ENCODE peak calls at places on chromosomes 7 and 10, in ten cellular contexts. O is MM.1S, W is tibial nerve, L is upper lobe of right lung, C is cardiac muscle cell, D is transverse colon, Z is PC-3, Q is keratinocyte, S is right lobe of liver, K is lung. G is an unnamed sample.

GRCh38 chr7:81929386-81929785 is 159.5 kb upstream of the HGF start:
- DNase-seq in O (no peak), W (no peak), L (no peak), C (no peak), D (no peak), Z (no peak), Q (no peak), S (no peak), K (no peak), G (no peak)

GRCh38 chr10:21499910-21500577 is 25.4 kb downstream of the SKIDA1 start:
- DNase-seq in O (no peak), W (no peak), L (no peak), C (peak; percentile 64), D (no peak), Z (no peak), Q (no peak), S (peak; percentile 68), K (no peak), G (no peak)

GRCh38 chr10:7285545-7286322 is 125.1 kb downstream of the SFMBT2 start:
- DNase-seq in O (no peak), W (no peak), L (no peak), C (no peak), D (no peak), Z (no peak), Q (no peak), S (no peak), K (no peak), G (no peak)

GRCh38 chr7:111089822-111090426 is 1.0 kb upstream of the LRRN3 start:
- DNase-seq in O (peak; percentile 83), W (no peak), L (no peak), C (peak; percentile 58), D (no peak), Z (peak; percentile 65), Q (peak; percentile 19), S (no peak), K (no peak), G (no peak)

GRCh38 chr10:133088524-133089460 is 1.1 kb downstream of the ADGRA1 start:
- DNase-seq in O (no peak), W (no peak), L (no peak), C (peak; percentile 18), D (no peak), Z (no peak), Q (no peak), S (no peak), K (no peak), G (no peak)

GRCh38 chr7:34011017-34011680 is 105.8 kb downstream of the BMPER start:
- DNase-seq in O (no peak), W (no peak), L (no peak), C (no peak), D (no peak), Z (no peak), Q (no peak), S (no peak), K (no peak), G (no peak)

GRCh38 chr10:69847883-69848282 is 46.2 kb downstream of the COL13A1 start:
- DNase-seq in O (no peak), W (no peak), L (no peak), C (no peak), D (no peak), Z (no peak), Q (no peak), S (no peak), K (no peak), G (no peak)

GRCh38 chr7:130903358-130903974 is 169.5 kb upstream of the KLF14 start:
- DNase-seq in O (no peak), W (no peak), L (no peak), C (no peak), D (no peak), Z (peak; percentile 72), Q (no peak), S (no peak), K (no peak), G (no peak)

GRCh38 chr7:134954197-134955082 is 31.9 kb upstream of the AGBL3 start:
- DNase-seq in O (peak; percentile 82), W (no peak), L (no peak), C (peak; percentile 33), D (no peak), Z (peak; percentile 50), Q (peak; percentile 4), S (no peak), K (no peak), G (no peak)
- H3K36me3 ChIP-seq in O (no peaks in the 10 kb centered on the region), W (peaks cover 4% of the 10 kb centered on the region), L (peaks cover 65% of the 10 kb centered on the region), C (peaks cover 47% of the 10 kb centered on the region), D (peaks cover 17% of the 10 kb centered on the region), Z (no peaks in the 10 kb centered on the region), Q (peaks cover 19% of the 10 kb centered on the region), S (peaks cover 61% of the 10 kb centered on the region), K (peaks cover 22% of the 10 kb centered on the region), G (no peaks in the 10 kb centered on the region)

GRCh38 chr7:152307902-152308301 is 127.9 kb downstream of the KMT2C start:
- DNase-seq in O (no peak), W (no peak), L (no peak), C (no peak), D (no peak), Z (no peak), Q (no peak), S (no peak), K (no peak), G (no peak)
- H3K36me3 ChIP-seq in O (peaks cover 2% of the 10 kb centered on the region), W (peaks cover 7% of the 10 kb centered on the region), L (peaks cover 59% of the 10 kb centered on the region), C (peaks cover 15% of the 10 kb centered on the region), D (peaks cover 32% of the 10 kb centered on the region), Z (peaks cover 4% of the 10 kb centered on the region), Q (peaks cover 2% of the 10 kb centered on the region), S (peaks cover 25% of the 10 kb centered on the region), K (peaks cover 14% of the 10 kb centered on the region), G (peaks cover 86% of the 10 kb centered on the region)

GRCh38 chr7:967361-968082 is 7.8 kb downstream of the COX19 start:
- DNase-seq in O (no peak), W (no peak), L (no peak), C (no peak), D (no peak), Z (no peak), Q (no peak), S (no peak), K (no peak), G (no peak)

GRCh38 chr7:972110-972509 is 3.2 kb downstream of the COX19 start:
- DNase-seq in O (no peak), W (no peak), L (no peak), C (no peak), D (no peak), Z (no peak), Q (no peak), S (no peak), K (no peak), G (no peak)

GRCh38 chr7:968205-968754 is 7.1 kb downstream of the COX19 start:
- DNase-seq in O (no peak), W (no peak), L (no peak), C (no peak), D (no peak), Z (no peak), Q (no peak), S (no peak), K (no peak), G (no peak)

GRCh38 chr7:970744-971143 is 4.6 kb downstream of the COX19 start:
- DNase-seq in O (no peak), W (no peak), L (no peak), C (no peak), D (no peak), Z (no peak), Q (no peak), S (no peak), K (no peak), G (no peak)

GRCh38 chr7:969403-969802 is 5.9 kb downstream of the COX19 start:
- DNase-seq in O (no peak), W (no peak), L (no peak), C (no peak), D (no peak), Z (no peak), Q (no peak), S (no peak), K (no peak), G (no peak)
- H3K36me3 ChIP-seq in O (peaks cover 15% of the 10 kb centered on the region), W (peaks cover 30% of the 10 kb centered on the region), L (peaks cover 73% of the 10 kb centered on the region), C (peaks cover 14% of the 10 kb centered on the region), D (peaks cover 53% of the 10 kb centered on the region), Z (peaks cover 40% of the 10 kb centered on the region), Q (peaks cover 18% of the 10 kb centered on the region), S (peaks cover 55% of the 10 kb centered on the region), K (peaks cover 38% of the 10 kb centered on the region), G (peaks cover 73% of the 10 kb centered on the region)

GRCh38 chr10:51312817-51313216 is 238.5 kb downstream of the PRKG1 start:
- DNase-seq in O (no peak), W (no peak), L (no peak), C (no peak), D (no peak), Z (no peak), Q (no peak), S (no peak), K (no peak), G (no peak)
- H3K36me3 ChIP-seq in O (no peaks in the 10 kb centered on the region), W (no peaks in the 10 kb centered on the region), L (no peaks in the 10 kb centered on the region), C (no peaks in the 10 kb centered on the region), D (no peaks in the 10 kb centered on the region), Z (no peaks in the 10 kb centered on the region), Q (no peaks in the 10 kb centered on the region), S (no peaks in the 10 kb centered on the region), K (no peaks in the 10 kb centered on the region), G (no peaks in the 10 kb centered on the region)

DNA sequence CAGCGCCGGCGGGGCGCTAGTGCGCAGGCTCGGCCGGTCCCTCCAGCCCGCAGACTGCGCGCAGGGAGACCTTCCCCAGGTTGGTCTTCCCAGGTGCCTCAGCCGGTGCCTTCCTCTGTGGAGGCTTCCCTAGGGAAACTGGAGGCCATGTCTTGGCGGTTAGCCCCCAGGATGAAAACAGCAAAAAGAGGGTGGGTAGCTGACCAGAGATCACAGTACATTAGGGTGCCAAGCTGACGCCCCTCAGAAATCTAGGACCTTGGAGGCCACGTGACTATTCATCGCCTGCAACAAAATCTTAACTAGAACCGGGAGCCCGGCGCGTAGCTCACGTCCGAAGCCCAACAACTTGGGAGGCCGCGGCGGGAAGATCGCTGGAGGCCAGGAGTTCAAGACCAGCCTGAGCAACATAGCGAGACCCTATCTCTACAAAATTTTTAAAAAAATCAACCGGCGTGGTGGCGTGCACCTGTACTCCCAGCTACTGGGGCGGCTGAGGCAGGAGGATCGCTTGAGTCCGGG is 327 bp upstream of the FIS1 start:
- DNase-seq in O (no peak), W (no peak), L (peak; percentile 63), C (no peak), D (no peak), Z (no peak), Q (no peak), S (no peak), K (no peak), G (no peak)
- H3K36me3 ChIP-seq in O (no peaks in the 10 kb centered on the region), W (no peaks in the 10 kb centered on the region), L (peaks cover 16% of the 10 kb centered on the region), C (peaks cover 3% of the 10 kb centered on the region), D (no peaks in the 10 kb centered on the region), Z (no peaks in the 10 kb centered on the region), Q (peaks cover 9% of the 10 kb centered on the region), S (peaks cover 19% of the 10 kb centered on the region), K (peaks cover 11% of the 10 kb centered on the region), G (peaks cover 51% of the 10 kb centered on the region)

DNA sequence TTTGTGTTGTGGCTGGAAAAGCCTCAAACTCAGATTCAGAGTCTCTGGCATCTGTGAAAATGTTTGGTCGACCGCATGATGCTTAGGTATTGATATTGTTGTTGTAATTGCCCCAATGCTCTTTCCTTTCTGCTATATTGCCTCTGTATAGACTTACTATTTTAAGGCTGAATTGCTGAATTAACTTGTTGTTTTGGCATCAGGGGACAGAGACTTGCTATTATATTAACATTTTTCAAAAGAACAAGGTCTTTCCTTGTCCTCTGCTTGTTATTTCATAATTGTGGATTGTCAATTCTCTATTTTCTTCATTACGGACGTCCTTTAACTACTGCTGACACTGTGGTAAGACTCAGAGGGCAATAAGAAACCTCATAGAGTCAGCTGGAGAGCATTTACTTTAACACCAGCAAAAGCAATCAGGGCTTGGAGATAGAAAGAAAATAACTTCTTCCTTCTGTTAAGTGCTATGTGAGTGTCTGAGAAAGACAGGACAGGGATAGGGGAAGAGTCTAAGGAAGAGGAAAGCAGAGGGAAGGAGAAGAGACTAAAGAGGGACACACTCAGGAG is 17.6 kb downstream of the CPED1 start:
- DNase-seq in O (no peak), W (no peak), L (no peak), C (no peak), D (no peak), Z (no peak), Q (no peak), S (no peak), K (no peak), G (no peak)
- H3K36me3 ChIP-seq in O (no peaks in the 10 kb centered on the region), W (no peaks in the 10 kb centered on the region), L (no peaks in the 10 kb centered on the region), C (no peaks in the 10 kb centered on the region), D (no peaks in the 10 kb centered on the region), Z (no peaks in the 10 kb centered on the region), Q (no peaks in the 10 kb centered on the region), S (no peaks in the 10 kb centered on the region), K (no peaks in the 10 kb centered on the region), G (no peaks in the 10 kb centered on the region)

G was measured in esophagus squamous epithelium.